ENCODE peak calls at places on chromosome 2, in four cellular contexts. J is WTC11, F is tibial artery, K is NAMALWA. E is an unnamed sample.
A peak's percentile ranks its signal among the peaks of the same experiment; 100 is the strongest.

GRCh38 chr2:96249654-96250053 is 16.1 kb downstream of the TMEM127 start:
- DNase-seq in J (no peak), F (no peak), K (no peak), E (no peak)

GRCh38 chr2:95380280-95380679 is 22.2 kb upstream of the FAHD2A start:
- DNase-seq in J (no peak), F (peak; percentile 24), K (no peak), E (no peak)

GRCh38 chr2:150482111-150482510 is 5.4 kb downstream of the RND3 start:
- DNase-seq in J (no peak), F (no peak), K (no peak), E (no peak)

GRCh38 chr2:69798466-69798908 is 31.0 kb upstream of the GMCL1 start:
- DNase-seq in J (no peak), F (peak; percentile 70), K (no peak), E (peak; percentile 46)

GRCh38 chr2:55885129-55885943 is 38.2 kb downstream of the EFEMP1 start:
- DNase-seq in J (no peak), F (no peak), K (no peak), E (no peak)

GRCh38 chr2:208101716-208102631 is 22.4 kb downstream of the CRYGD start:
- DNase-seq in J (no peak), F (no peak), K (peak; percentile 13), E (no peak)

GRCh38 chr2:69017876-69018275 is 4.9 kb downstream of the ANTXR1 start:
- DNase-seq in J (no peak), F (no peak), K (no peak), E (no peak)

GRCh38 chr2:232456296-232457120 is 555 bp downstream of the ALPI start:
- DNase-seq in J (no peak), F (peak; percentile 57), K (no peak), E (no peak)

GRCh38 chr2:29110916-29111315 is 4.3 kb upstream of the CLIP4 start:
- DNase-seq in J (no peak), F (no peak), K (no peak), E (no peak)

E was measured in ovary.